ENCODE peak calls at places on chromosomes 3 and 15, in five cellular contexts. K is K562, U is HepG2, M is H1, N is endothelial cell of umbilical vein. S is an unnamed sample.

GRCh38 chr3:129576514-129577345 is 29.7 kb downstream of the PLXND1 start:
- DNase-seq in K (no peak), N (peak), U (peak), M (no peak), S (no peak)

GRCh38 chr15:42035362-42035761 is 14.5 kb upstream of the PLA2G4E start:
- DNase-seq in N (no peak), M (no peak), U (no peak), K (no peak), S (no peak)

GRCh38 chr3:179016979-179017670 is 54.5 kb downstream of the ZMAT3 start:
- DNase-seq in M (no peak), K (no peak), N (no peak), U (no peak), S (no peak)

GRCh38 chr3:186021673-186022362 is 84.0 kb upstream of the TRA2B start:
- DNase-seq in N (no peak), K (no peak), M (no peak), U (no peak), S (no peak)

GRCh38 chr3:151770941-151771340 is 37.2 kb downstream of the AADACL2 start:
- DNase-seq in U (peak), M (no peak), K (peak), N (peak), S (peak)

GRCh38 chr3:58518304-58518789 is 18.6 kb downstream of the ACOX2 start:
- DNase-seq in N (no peak), U (peak), M (no peak), K (no peak), S (no peak)

GRCh38 chr3:108097326-108098035 is 6.7 kb upstream of the CD47 start:
- DNase-seq in M (no peak), N (no peak), U (no peak), K (no peak), S (no peak)

GRCh38 chr3:160486459-160486869 is 36.9 kb upstream of the TRIM59 start:
- DNase-seq in U (peak), K (peak), M (no peak), N (peak), S (peak)

GRCh38 chr15:57319226-57319918 is 56.9 kb upstream of the CGNL1 start:
- DNase-seq in N (no peak), M (no peak), U (no peak), K (no peak), S (no peak)

GRCh38 chr3:164806188-164806587 is 272.1 kb downstream of the SI start:
- DNase-seq in M (no peak), U (no peak), N (no peak), K (no peak), S (no peak)

GRCh38 chr15:94375997-94376396 is 144.6 kb downstream of the MCTP2 start:
- DNase-seq in K (no peak), U (no peak), N (no peak), M (no peak), S (no peak)

GRCh38 chr3:155312781-155313180 is 19.3 kb upstream of the STRIT1 start:
- DNase-seq in M (no peak), U (no peak), K (no peak), N (peak), S (no peak)

DNA sequence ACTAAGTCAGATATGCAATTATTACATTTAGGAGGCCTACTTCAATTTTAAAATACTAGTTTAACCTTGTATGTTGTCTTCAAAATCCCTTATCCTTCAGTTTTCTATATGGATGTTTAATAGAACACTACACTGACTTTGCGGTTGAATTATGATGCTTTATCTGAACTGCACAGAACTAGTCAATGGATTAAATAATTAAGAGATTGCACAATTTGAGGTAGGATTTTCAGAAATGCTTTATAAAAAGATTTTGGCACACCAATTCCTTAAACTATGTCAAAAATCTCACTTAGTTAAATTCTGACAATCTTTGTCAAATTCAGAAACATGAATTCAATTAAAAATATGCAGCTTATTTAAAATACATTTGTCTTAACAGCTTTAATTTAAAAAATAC is 28.1 kb downstream of the ATOSA start:
- DNase-seq in N (no peak), K (no peak), U (no peak), M (no peak), S (no peak)
- TF ChIP-seq MAX in N (no peak), K (no peak), U (no peak), M (no peak), S (no peak)

GRCh38 chr3:126268866-126269265 is 88.3 kb downstream of the KLF15 start:
- DNase-seq in N (no peak), K (no peak), U (no peak), M (no peak), S (no peak)

GRCh38 chr3:126266850-126267168 is 86.4 kb upstream of the ALDH1L1 start:
- DNase-seq in K (no peak), N (no peak), U (no peak), M (no peak), S (no peak)

GRCh38 chr3:126267976-126268615 is 87.7 kb upstream of the ALDH1L1 start:
- DNase-seq in M (no peak), U (no peak), N (no peak), K (no peak), S (no peak)

GRCh38 chr3:126266291-126266840 is 86.0 kb upstream of the ALDH1L1 start:
- DNase-seq in U (no peak), M (peak), K (no peak), N (no peak), S (no peak)

DNA sequence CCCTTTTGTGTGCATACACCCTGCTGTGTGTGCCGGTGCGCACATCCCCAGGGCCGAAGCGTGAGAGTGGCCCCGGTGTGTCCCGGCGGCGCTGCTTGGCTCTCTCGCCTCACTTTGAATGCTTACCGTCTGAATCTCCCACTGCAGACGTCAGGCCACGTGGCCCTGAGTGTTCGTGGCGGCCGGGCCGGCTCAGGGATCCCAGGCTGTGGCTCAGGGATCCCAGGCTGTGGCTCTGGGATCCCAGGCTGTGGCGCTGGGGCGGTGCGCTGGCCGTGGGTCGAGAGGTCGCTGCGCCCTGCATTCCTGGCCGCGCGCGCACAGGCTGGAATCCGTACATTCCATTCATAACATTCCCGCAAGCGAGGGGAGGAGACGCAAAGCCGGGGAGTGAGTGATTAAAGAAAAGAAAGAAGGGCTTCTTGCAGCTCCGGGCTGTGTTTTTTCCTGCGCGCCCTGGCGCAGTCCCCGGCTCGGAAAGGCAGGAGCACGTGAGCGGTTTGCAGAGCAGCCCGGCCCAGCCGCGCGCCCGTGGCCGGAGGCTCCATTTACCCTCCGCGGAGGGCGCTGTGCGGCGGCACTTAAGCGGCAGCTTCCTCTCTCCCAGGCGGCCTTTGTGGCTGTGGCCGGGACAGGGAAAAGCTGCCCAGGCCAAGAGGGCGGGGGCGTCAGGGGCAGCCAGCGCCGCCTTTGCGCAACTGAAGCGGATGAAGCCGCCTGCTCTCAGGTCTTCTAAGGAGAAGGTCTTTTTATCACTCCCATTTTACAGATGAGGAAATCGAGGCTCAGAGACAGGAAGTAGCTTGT is 87.0 kb upstream of the ALDH1L1 start:
- DNase-seq in K (no peak), U (peak), N (peak), M (peak), S (peak)
- H3K4me3 ChIP-seq in K (no peak), U (peak), N (no peak), M (peak), S (peak)

DNA sequence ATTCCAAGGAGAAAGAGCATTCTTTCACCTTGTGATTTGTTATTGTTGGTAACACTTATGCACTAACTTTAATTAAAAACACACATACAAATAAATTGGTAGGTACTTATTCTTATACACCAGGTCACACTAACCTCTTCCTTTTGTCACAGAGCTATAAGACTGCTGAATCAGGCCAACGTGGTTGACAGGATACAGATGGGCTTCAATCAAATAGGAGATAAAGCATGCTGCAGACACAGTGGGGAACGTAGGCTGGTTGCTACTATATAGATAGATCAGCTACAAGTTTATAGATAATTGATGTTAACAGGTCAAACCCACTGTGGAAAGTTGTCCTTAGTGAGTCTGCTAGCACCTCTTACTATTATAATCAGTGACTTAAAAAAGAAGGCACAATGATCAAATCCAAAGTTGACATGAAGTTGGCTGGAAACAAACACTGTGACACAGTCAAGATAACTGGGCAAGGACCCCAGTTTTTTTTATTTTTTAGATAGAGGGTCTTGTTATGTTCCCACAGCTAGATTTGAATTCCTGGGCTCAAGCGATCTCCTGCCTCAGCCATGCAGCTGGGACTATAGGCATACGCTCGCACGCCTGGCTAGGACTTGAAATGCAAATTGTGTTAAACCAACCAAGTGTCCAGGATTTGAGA is 97.7 kb upstream of the MEX3B start:
- DNase-seq in M (no peak), U (no peak), N (no peak), K (peak), S (no peak)
- TF ChIP-seq JUN in M (no peak), U (no peak), N (no peak), K (no peak), S (no peak)

DNA sequence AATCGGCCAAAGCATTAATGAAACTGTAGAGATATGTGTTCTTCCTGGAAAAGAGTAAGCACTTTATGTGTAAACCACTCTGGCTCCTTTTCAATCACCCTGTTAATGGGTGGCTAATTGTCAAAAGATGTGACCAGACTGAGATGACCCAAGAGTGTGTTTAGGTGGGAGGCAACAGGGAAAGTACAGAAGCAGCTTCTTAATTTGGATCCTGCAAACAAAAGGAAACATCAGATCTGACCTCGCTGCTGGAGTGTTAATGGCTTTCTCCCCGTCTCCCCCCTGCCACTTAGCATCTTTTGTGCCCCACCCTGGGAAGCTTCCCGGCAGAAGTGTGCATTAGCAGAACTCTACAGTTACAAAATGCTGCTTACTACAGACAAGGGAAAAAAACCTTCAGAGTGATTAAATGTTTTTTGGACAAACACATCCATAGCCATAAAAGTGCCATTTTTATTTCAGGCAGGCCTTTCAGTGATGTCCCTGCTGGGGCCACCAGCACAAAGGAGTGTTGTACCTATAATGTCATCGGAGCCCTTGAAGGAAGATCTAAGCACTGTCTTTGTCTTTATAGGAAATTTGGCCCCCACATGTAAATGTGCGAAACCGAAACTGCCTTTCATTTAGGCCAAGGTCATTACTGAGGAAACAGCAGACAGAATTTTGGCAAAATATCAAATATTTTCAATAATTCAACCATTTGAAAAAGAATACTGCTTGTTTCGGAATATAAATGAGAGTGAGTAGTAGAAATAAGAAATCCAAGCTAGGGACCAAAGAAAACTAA is 311.1 kb downstream of the WDR72 start:
- DNase-seq in U (no peak), K (no peak), M (no peak), N (peak), S (no peak)
- TF ChIP-seq MAX in U (no peak), K (no peak), M (no peak), N (no peak), S (no peak)

GRCh38 chr3:17678116-17678741 is 64.2 kb downstream of the TBC1D5 start:
- DNase-seq in M (no peak), U (no peak), N (no peak), K (no peak), S (no peak)
- H3K4me3 ChIP-seq in M (no peak), U (no peak), N (no peak), K (no peak), S (no peak)

DNA sequence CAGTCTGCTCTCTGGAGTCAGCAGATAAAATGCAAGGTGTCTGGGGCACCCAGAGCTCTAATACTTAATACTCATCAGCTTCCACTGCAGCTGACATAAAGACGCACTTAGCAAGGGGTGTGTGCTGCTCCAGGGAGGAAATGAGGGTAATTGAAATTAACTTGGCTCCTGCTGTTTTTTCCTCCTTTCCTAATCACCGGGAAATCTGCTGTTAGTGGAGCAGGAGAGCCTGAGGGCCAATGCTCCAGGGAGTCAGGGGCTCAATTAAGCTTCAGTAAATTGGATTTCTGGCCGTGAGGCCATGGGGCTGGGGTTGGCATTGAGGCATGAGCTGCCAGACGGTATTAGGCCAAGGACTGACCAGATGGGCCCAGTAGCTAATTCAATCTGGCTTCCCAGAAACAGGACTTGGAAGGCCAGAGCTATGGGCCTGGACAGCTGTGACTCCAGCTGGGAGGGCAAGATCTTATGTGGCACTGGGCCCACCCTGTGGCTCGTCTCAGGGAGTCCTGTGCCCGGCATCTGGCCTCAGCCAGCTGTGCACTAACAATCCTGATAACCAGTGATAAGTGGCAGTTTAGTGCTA is 30.7 kb upstream of the CHRNB4 start:
- DNase-seq in M (peak), U (no peak), K (no peak), N (no peak), S (no peak)
- TF ChIP-seq JUN in M (no peak), U (no peak), K (no peak), N (no peak), S (no peak)